ENCODE peak calls at places on chromosomes 12 and 14, in five cellular contexts. One of them, this sample, is unnamed. For H3K4me1, the result is how much of the 10 kb centered on the place peaks cover.

GRCh38 chr12:6764011-6764828 is 1.9 kb upstream of the PTMS start:
- DNase-seq in cardiac muscle cell: peak
- DNase-seq in right cardiac atrium: peak
- DNase-seq in astrocyte: peak
- DNase-seq in IMR-90: peak
- DNase-seq in this sample: peak

GRCh38 chr14:83632375-83632774 is 1897.6 kb upstream of the FLRT2 start:
- DNase-seq in cardiac muscle cell: no peak
- DNase-seq in IMR-90: no peak
- DNase-seq in astrocyte: no peak
- DNase-seq in right cardiac atrium: no peak
- DNase-seq in this sample: no peak

GRCh38 chr12:115846516-115846915 is 431.0 kb downstream of the MED13L start:
- DNase-seq in IMR-90: no peak
- DNase-seq in astrocyte: no peak
- DNase-seq in cardiac muscle cell: no peak
- DNase-seq in right cardiac atrium: no peak
- DNase-seq in this sample: no peak

GRCh38 chr12:11228268-11228879 is 41.1 kb downstream of the PRB3 start:
- DNase-seq in IMR-90: peak
- DNase-seq in cardiac muscle cell: peak
- DNase-seq in right cardiac atrium: no peak
- DNase-seq in astrocyte: peak
- DNase-seq in this sample: no peak

GRCh38 chr12:53324113-53324778 is 2.8 kb upstream of the AAAS start:
- DNase-seq in astrocyte: no peak
- DNase-seq in cardiac muscle cell: peak
- DNase-seq in IMR-90: no peak
- DNase-seq in right cardiac atrium: no peak
- DNase-seq in this sample: peak

GRCh38 chr14:76313303-76313702 is 62.6 kb upstream of the ESRRB start:
- DNase-seq in IMR-90: no peak
- DNase-seq in cardiac muscle cell: no peak
- DNase-seq in astrocyte: no peak
- DNase-seq in right cardiac atrium: no peak
- DNase-seq in this sample: no peak

GRCh38 chr14:88951370-88951769 is 126.9 kb downstream of the TTC8 start:
- DNase-seq in right cardiac atrium: no peak
- DNase-seq in cardiac muscle cell: no peak
- DNase-seq in IMR-90: no peak
- DNase-seq in astrocyte: no peak
- DNase-seq in this sample: no peak

GRCh38 chr12:99619389-99620158 is 28.0 kb upstream of the GARIN6 start:
- DNase-seq in IMR-90: peak
- DNase-seq in right cardiac atrium: no peak
- DNase-seq in astrocyte: peak
- DNase-seq in cardiac muscle cell: peak
- DNase-seq in this sample: no peak

GRCh38 chr12:13628067-13628466 is 353.3 kb downstream of the GRIN2B start:
- DNase-seq in IMR-90: no peak
- DNase-seq in astrocyte: no peak
- DNase-seq in right cardiac atrium: no peak
- DNase-seq in cardiac muscle cell: no peak
- DNase-seq in this sample: no peak

GRCh38 chr14:75648066-75648838 is 12.4 kb downstream of the ERG28 start:
- DNase-seq in cardiac muscle cell: peak
- DNase-seq in astrocyte: peak
- DNase-seq in IMR-90: peak
- DNase-seq in right cardiac atrium: peak
- DNase-seq in this sample: peak

GRCh38 chr12:133235401-133236112 is at the start of gene ANHX:
- DNase-seq in astrocyte: no peak
- DNase-seq in cardiac muscle cell: no peak
- DNase-seq in IMR-90: no peak
- DNase-seq in right cardiac atrium: no peak
- DNase-seq in this sample: no peak

GRCh38 chr12:26122681-26123481 is 2.0 kb downstream of the BHLHE41 start:
- DNase-seq in IMR-90: peak
- DNase-seq in right cardiac atrium: peak
- DNase-seq in cardiac muscle cell: peak
- DNase-seq in astrocyte: peak
- DNase-seq in this sample: peak

GRCh38 chr12:117072736-117073475 is 26.3 kb downstream of the TESC start:
- DNase-seq in right cardiac atrium: no peak
- DNase-seq in IMR-90: no peak
- DNase-seq in astrocyte: no peak
- DNase-seq in cardiac muscle cell: no peak
- DNase-seq in this sample: peak

GRCh38 chr14:75418779-75419768 is 8.7 kb upstream of the JDP2 start:
- DNase-seq in cardiac muscle cell: peak
- DNase-seq in right cardiac atrium: no peak
- DNase-seq in IMR-90: no peak
- DNase-seq in astrocyte: no peak
- DNase-seq in this sample: no peak

GRCh38 chr14:24734917-24735500 is 101.0 kb upstream of the GZMB start:
- DNase-seq in IMR-90: peak
- DNase-seq in astrocyte: peak
- DNase-seq in right cardiac atrium: no peak
- DNase-seq in cardiac muscle cell: peak
- DNase-seq in this sample: no peak

GRCh38 chr12:107917912-107918800 is 143.7 kb downstream of the ASCL4 start:
- DNase-seq in astrocyte: peak
- DNase-seq in right cardiac atrium: no peak
- DNase-seq in cardiac muscle cell: peak
- DNase-seq in IMR-90: peak
- DNase-seq in this sample: no peak

DNA sequence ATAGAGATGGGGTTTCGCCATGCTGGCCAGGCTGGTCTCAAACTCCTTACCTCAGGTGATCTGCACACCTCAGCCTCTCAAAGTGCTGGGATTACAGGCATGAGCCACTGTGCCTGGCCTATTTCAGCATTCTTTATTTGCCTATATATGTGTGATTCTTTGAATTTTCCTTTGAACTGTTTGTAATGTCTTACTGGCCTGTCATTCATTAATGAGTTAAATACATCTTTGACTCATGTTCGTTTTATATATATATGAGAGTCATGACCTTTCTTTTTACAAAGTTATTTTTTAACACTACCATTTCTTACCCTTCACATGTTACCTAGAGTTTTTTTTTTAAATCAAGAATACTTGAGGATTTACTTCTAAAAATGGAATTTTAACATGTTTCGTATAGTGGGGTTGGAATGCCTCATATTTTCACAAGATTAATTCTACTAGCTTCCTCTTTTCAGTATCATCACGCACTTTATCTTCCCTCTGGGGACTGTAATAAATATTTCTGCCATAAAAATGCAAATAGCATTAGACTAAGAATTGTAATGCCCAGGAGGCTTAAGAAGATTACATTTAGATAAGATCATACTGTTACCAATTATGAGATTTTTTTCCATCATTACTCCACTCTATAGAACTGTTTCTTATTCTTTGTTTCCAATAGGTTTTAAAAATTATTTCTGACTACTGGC is 66.7 kb downstream of the NTN4 start:
- DNase-seq in cardiac muscle cell: no peak
- DNase-seq in IMR-90: no peak
- DNase-seq in astrocyte: no peak
- DNase-seq in right cardiac atrium: no peak
- DNase-seq in this sample: no peak
- H3K4me1 ChIP-seq in cardiac muscle cell: under half
- H3K4me1 ChIP-seq in IMR-90: under half
- H3K4me1 ChIP-seq in astrocyte: under half
- H3K4me1 ChIP-seq in right cardiac atrium: under half
- H3K4me1 ChIP-seq in this sample: under half

GRCh38 chr12:47773858-47774580 is 981 bp downstream of the SLC48A1 start:
- DNase-seq in astrocyte: no peak
- DNase-seq in IMR-90: no peak
- DNase-seq in cardiac muscle cell: no peak
- DNase-seq in right cardiac atrium: no peak
- DNase-seq in this sample: no peak

GRCh38 chr12:47772738-47773061 is 338 bp upstream of the SLC48A1 start:
- DNase-seq in IMR-90: no peak
- DNase-seq in astrocyte: no peak
- DNase-seq in cardiac muscle cell: no peak
- DNase-seq in right cardiac atrium: no peak
- DNase-seq in this sample: no peak

GRCh38 chr12:47774664-47775063 is 1.6 kb downstream of the SLC48A1 start:
- DNase-seq in astrocyte: no peak
- DNase-seq in cardiac muscle cell: no peak
- DNase-seq in right cardiac atrium: no peak
- DNase-seq in IMR-90: no peak
- DNase-seq in this sample: no peak

GRCh38 chr12:47772094-47772660 is 861 bp upstream of the SLC48A1 start:
- DNase-seq in right cardiac atrium: no peak
- DNase-seq in cardiac muscle cell: no peak
- DNase-seq in IMR-90: no peak
- DNase-seq in astrocyte: no peak
- DNase-seq in this sample: no peak

DNA sequence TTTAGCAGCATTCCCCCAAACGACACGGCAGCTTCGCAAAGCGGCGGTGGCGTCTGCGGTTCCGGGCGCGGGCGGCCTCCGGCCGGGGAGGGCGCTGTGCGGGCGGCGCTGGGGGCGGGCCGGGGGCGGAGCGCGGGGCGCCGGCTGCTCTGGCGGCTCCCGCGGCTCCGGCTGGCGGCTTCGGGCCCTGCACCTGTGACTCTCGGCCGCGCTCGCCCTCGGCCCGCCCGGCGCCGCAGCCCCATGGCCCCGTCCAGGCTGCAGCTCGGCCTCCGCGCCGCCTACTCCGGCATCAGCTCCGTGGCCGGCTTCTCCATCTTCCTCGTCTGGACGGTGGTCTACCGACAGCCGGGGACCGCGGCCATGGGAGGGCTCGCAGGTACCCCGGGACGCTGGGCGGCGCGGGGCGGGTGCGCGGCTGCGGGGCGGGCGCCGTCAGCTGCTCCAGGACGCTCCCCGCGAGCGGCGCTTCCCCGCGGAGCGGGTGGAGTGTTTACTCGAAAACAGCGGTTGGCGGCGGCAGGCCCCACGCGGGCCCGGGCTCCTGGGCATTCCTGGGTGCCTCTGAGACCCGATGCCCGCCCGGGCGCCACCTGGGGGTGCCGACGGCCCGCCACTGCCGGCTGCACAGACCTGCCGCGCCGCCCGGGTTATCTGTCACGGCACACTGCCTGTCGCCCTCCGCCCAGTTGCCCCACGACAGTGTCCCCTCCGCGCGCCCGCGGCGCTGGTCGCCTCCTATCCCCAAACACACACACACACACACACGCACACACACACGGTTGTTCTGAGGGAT is at the start of gene SLC48A1:
- DNase-seq in IMR-90: peak
- DNase-seq in cardiac muscle cell: peak
- DNase-seq in astrocyte: peak
- DNase-seq in right cardiac atrium: peak
- DNase-seq in this sample: peak
- H3K27ac ChIP-seq in IMR-90: peak
- H3K27ac ChIP-seq in cardiac muscle cell: peak
- H3K27ac ChIP-seq in astrocyte: no peak
- H3K27ac ChIP-seq in right cardiac atrium: peak
- H3K27ac ChIP-seq in this sample: peak

GRCh38 chr14:68495638-68496114 is 297.2 kb downstream of the ZFP36L1 start:
- DNase-seq in cardiac muscle cell: no peak
- DNase-seq in IMR-90: no peak
- DNase-seq in right cardiac atrium: no peak
- DNase-seq in astrocyte: no peak
- DNase-seq in this sample: no peak

GRCh38 chr14:68492889-68493288 is 300.0 kb downstream of the ZFP36L1 start:
- DNase-seq in IMR-90: no peak
- DNase-seq in cardiac muscle cell: no peak
- DNase-seq in right cardiac atrium: no peak
- DNase-seq in astrocyte: no peak
- DNase-seq in this sample: no peak

GRCh38 chr14:68487805-68488590 is 304.9 kb downstream of the ZFP36L1 start:
- DNase-seq in astrocyte: peak
- DNase-seq in cardiac muscle cell: no peak
- DNase-seq in IMR-90: peak
- DNase-seq in right cardiac atrium: no peak
- DNase-seq in this sample: no peak

GRCh38 chr14:68495101-68495637 is 297.7 kb downstream of the ZFP36L1 start:
- DNase-seq in astrocyte: no peak
- DNase-seq in cardiac muscle cell: no peak
- DNase-seq in IMR-90: no peak
- DNase-seq in right cardiac atrium: peak
- DNase-seq in this sample: no peak

DNA sequence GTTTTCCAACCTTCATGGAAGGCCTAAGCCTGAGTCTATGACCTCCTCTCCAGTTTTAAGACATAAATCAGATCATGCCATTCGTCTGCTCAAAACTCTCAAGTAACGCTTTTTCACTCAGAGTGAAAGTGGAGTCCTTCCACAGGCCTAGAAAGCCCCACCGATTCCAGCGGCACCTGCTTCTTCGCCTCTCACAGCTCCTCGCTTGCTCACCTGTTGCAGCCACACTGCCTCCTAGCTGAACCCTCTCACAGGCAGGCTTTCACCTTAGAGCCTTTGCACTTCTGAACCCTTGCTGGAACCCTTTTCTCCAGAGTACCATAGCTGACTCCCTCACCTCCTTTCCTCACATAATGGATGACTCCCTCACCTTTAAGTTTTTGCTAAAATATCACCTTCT is 301.1 kb downstream of the ZFP36L1 start:
- DNase-seq in cardiac muscle cell: no peak
- DNase-seq in right cardiac atrium: no peak
- DNase-seq in IMR-90: no peak
- DNase-seq in astrocyte: no peak
- DNase-seq in this sample: no peak
- H3K4me3 ChIP-seq in cardiac muscle cell: no peak
- H3K4me3 ChIP-seq in right cardiac atrium: no peak
- H3K4me3 ChIP-seq in IMR-90: no peak
- H3K4me3 ChIP-seq in astrocyte: no peak
- H3K4me3 ChIP-seq in this sample: no peak

GRCh38 chr12:111174283-111175108 is 194.4 kb downstream of the PHETA1 start:
- DNase-seq in right cardiac atrium: no peak
- DNase-seq in astrocyte: no peak
- DNase-seq in cardiac muscle cell: no peak
- DNase-seq in IMR-90: no peak
- DNase-seq in this sample: no peak
- H3K4me1 ChIP-seq in right cardiac atrium: under half
- H3K4me1 ChIP-seq in astrocyte: under half
- H3K4me1 ChIP-seq in cardiac muscle cell: under half
- H3K4me1 ChIP-seq in IMR-90: under half
- H3K4me1 ChIP-seq in this sample: under half

GRCh38 chr14:97723834-97724770 is 926.9 kb downstream of the VRK1 start:
- DNase-seq in cardiac muscle cell: no peak
- DNase-seq in right cardiac atrium: no peak
- DNase-seq in astrocyte: no peak
- DNase-seq in IMR-90: no peak
- DNase-seq in this sample: no peak
- H3K27ac ChIP-seq in cardiac muscle cell: no peak
- H3K27ac ChIP-seq in right cardiac atrium: no peak
- H3K27ac ChIP-seq in astrocyte: no peak
- H3K27ac ChIP-seq in IMR-90: no peak
- H3K27ac ChIP-seq in this sample: no peak

GRCh38 chr12:1591543-1591942 is 2.8 kb downstream of the FBXL14 start:
- DNase-seq in right cardiac atrium: no peak
- DNase-seq in IMR-90: peak
- DNase-seq in astrocyte: no peak
- DNase-seq in cardiac muscle cell: no peak
- DNase-seq in this sample: no peak
- H3K4me3 ChIP-seq in right cardiac atrium: peak
- H3K4me3 ChIP-seq in IMR-90: peak
- H3K4me3 ChIP-seq in astrocyte: peak
- H3K4me3 ChIP-seq in cardiac muscle cell: peak
- H3K4me3 ChIP-seq in this sample: peak